ENCODE peak calls at places on chromosomes 6 and 20, in four cellular contexts. B is iris pigment epithelial cell; O is stimulated activated CD4-positive, alpha-beta T cell treated with anti-CD3 and anti-CD28 coated beads, Interleukin-4, amount 100 ng/mL, for 48 hours; K is endothelial cell of umbilical vein. J is an unnamed sample.

GRCh38 chr6:30260036-30260504 is 46.9 kb upstream of the TRIM26 start:
- DNase-seq in B (no peak), O (peak; percentile 28), K (no peak), J (no peak)

GRCh38 chr6:33705268-33705885 is 6.1 kb downstream of the UQCC2 start:
- DNase-seq in B (no peak), O (no peak), K (no peak), J (no peak)

GRCh38 chr6:30942338-30943060 is 1.7 kb downstream of the MUCL3 start:
- DNase-seq in B (peak; percentile 87), O (no peak), K (peak; percentile 56), J (peak; percentile 70)

GRCh38 chr6:88365230-88365629 is 199.1 kb upstream of the CNR1 start:
- DNase-seq in B (no peak), O (no peak), K (no peak), J (no peak)

GRCh38 chr6:20952605-20953004 is 418.3 kb downstream of the CDKAL1 start:
- DNase-seq in B (peak; percentile 75), O (no peak), K (peak; percentile 91), J (peak; percentile 89)

GRCh38 chr6:145015739-145016558 is 719.4 kb downstream of the EPM2A start:
- DNase-seq in B (peak; percentile 95), O (peak; percentile 3), K (peak; percentile 88), J (peak; percentile 91)

GRCh38 chr6:163457637-163458561 is 43.4 kb downstream of the QKI start:
- DNase-seq in B (peak; percentile 98), O (no peak), K (peak; percentile 58), J (peak; percentile 94)

GRCh38 chr6:170497845-170498281 is 55.2 kb downstream of the PSMB1 start:
- DNase-seq in B (peak; percentile 30), O (no peak), K (no peak), J (no peak)

GRCh38 chr20:12591949-12592470 is 416.8 kb upstream of the SPTLC3 start:
- DNase-seq in B (no peak), O (no peak), K (no peak), J (no peak)

GRCh38 chr6:45830441-45831139 is 185.1 kb downstream of the CLIC5 start:
- DNase-seq in B (peak; percentile 53), O (peak; percentile 31), K (no peak), J (no peak)

GRCh38 chr20:59469266-59470252 is 134.8 kb upstream of the PHACTR3 start:
- DNase-seq in B (no peak), O (no peak), K (no peak), J (no peak)

GRCh38 chr20:8401491-8401890 is 269.4 kb downstream of the PLCB1 start:
- DNase-seq in B (peak; percentile 54), O (no peak), K (no peak), J (no peak)

GRCh38 chr6:40426341-40427066 is 160.7 kb downstream of the LRFN2 start:
- DNase-seq in B (no peak), O (no peak), K (no peak), J (no peak)

GRCh38 chr6:19554356-19555225 is 282.6 kb upstream of the ID4 start:
- DNase-seq in B (no peak), O (no peak), K (no peak), J (peak; percentile 11)

GRCh38 chr6:40583694-40584093 is 3.5 kb downstream of the LRFN2 start:
- DNase-seq in B (no peak), O (no peak), K (no peak), J (no peak)

GRCh38 chr6:5752282-5752681 is 254.4 kb downstream of the NRN1 start:
- DNase-seq in B (peak; percentile 86), O (no peak), K (peak; percentile 7), J (peak; percentile 73)

GRCh38 chr6:166705070-166705469 is 78.0 kb upstream of the RPS6KA2 start:
- DNase-seq in B (no peak), O (no peak), K (no peak), J (no peak)

GRCh38 chr6:108260126-108260808 is 573 bp downstream of the SNX3 start:
- DNase-seq in B (peak; percentile 44), O (peak; percentile 22), K (peak; percentile 59), J (peak; percentile 39)

GRCh38 chr20:3760980-3761379 is 6.6 kb downstream of the ADISSP start:
- DNase-seq in B (no peak), O (no peak), K (no peak), J (no peak)

GRCh38 chr6:36627801-36628246 is 33.7 kb downstream of the SRSF3 start:
- DNase-seq in B (peak; percentile 63), O (no peak), K (peak; percentile 74), J (peak; percentile 97)

GRCh38 chr6:158231551-158232444 is 63.6 kb downstream of the GTF2H5 start:
- DNase-seq in B (peak; percentile 59), O (peak; percentile 57), K (peak; percentile 53), J (peak; percentile 66)

GRCh38 chr20:571754-572331 is 28.3 kb upstream of the CSNK2A1 start:
- DNase-seq in B (no peak), O (no peak), K (no peak), J (peak; percentile 19)

GRCh38 chr6:131061771-131062160 is 1.3 kb downstream of the EPB41L2 start:
- DNase-seq in B (peak; percentile 44), O (no peak), K (no peak), J (no peak)

GRCh38 chr6:128519931-128520435 is 416 bp downstream of the PTPRK start:
- DNase-seq in B (peak; percentile 70), O (peak; percentile 6), K (no peak), J (no peak)

GRCh38 chr6:134351615-134352474 is 33.9 kb upstream of the SGK1 start:
- DNase-seq in B (peak; percentile 41), O (no peak), K (no peak), J (no peak)

GRCh38 chr6:63844287-63844686 is 208.7 kb downstream of the PHF3 start:
- DNase-seq in B (peak; percentile 76), O (no peak), K (no peak), J (peak; percentile 84)

GRCh38 chr20:20505554-20505953 is 137.7 kb downstream of the INSM1 start:
- DNase-seq in B (no peak), O (no peak), K (no peak), J (no peak)

GRCh38 chr6:108437821-108438220 is 122.9 kb upstream of the FOXO3 start:
- DNase-seq in B (no peak), O (no peak), K (no peak), J (no peak)

GRCh38 chr6:134512946-134513345 is 195.0 kb upstream of the SGK1 start:
- DNase-seq in B (no peak), O (no peak), K (peak; percentile 50), J (peak; percentile 47)

GRCh38 chr6:37868447-37868825 is 48.9 kb downstream of the ZFAND3 start:
- DNase-seq in B (peak; percentile 74), O (no peak), K (peak; percentile 39), J (peak; percentile 92)

GRCh38 chr6:2770171-2770570 is 5.0 kb downstream of the WRNIP1 start:
- DNase-seq in B (no peak), O (no peak), K (peak; percentile 79), J (no peak)

GRCh38 chr20:1391640-1392442 is 1.0 kb downstream of the FKBP1A start:
- DNase-seq in B (peak; percentile 54), O (no peak), K (peak; percentile 94), J (peak; percentile 48)

GRCh38 chr6:75431379-75431778 is 62.2 kb downstream of the FILIP1 start:
- DNase-seq in B (peak; percentile 39), O (no peak), K (peak; percentile 77), J (peak; percentile 54)

GRCh38 chr6:170293881-170294755 is 3.2 kb upstream of the DLL1 start:
- DNase-seq in B (no peak), O (no peak), K (no peak), J (no peak)

GRCh38 chr20:43985608-43986316 is 71.1 kb downstream of the TOX2 start:
- DNase-seq in B (no peak), O (no peak), K (peak; percentile 31), J (no peak)

J was measured in fibroblast of lung.